ENCODE peak calls at places on chromosomes 1 and 21, in four cellular contexts. One of them, this sample, is unnamed.

GRCh38 chr1:209422281-209422680 is 161.2 kb upstream of the CAMK1G start:
- DNase-seq in K562: no peak
- DNase-seq in HepG2: no peak
- DNase-seq in GM12878: no peak
- DNase-seq in this sample: no peak

GRCh38 chr1:14626869-14627607 is 28.6 kb downstream of the KAZN start:
- DNase-seq in GM12878: no peak
- DNase-seq in HepG2: no peak
- DNase-seq in K562: peak; percentile 43
- DNase-seq in this sample: peak; percentile 22

GRCh38 chr21:38787461-38788274 is 18.1 kb upstream of the ETS2 start:
- DNase-seq in K562: peak; percentile 75
- DNase-seq in HepG2: peak; percentile 99
- DNase-seq in GM12878: no peak
- DNase-seq in this sample: peak; percentile 55

GRCh38 chr1:117339866-117340357 is 27.3 kb upstream of the MAN1A2 start:
- DNase-seq in HepG2: peak; percentile 39
- DNase-seq in GM12878: no peak
- DNase-seq in K562: peak; percentile 66
- DNase-seq in this sample: peak; percentile 78

GRCh38 chr1:31904339-31905092 is 33.7 kb downstream of the PTP4A2 start:
- DNase-seq in GM12878: no peak
- DNase-seq in HepG2: peak; percentile 14
- DNase-seq in K562: no peak
- DNase-seq in this sample: no peak

GRCh38 chr1:77929806-77930205 is 41.4 kb downstream of the NEXN start:
- DNase-seq in HepG2: no peak
- DNase-seq in K562: no peak
- DNase-seq in GM12878: no peak
- DNase-seq in this sample: no peak

GRCh38 chr1:57327946-57328345 is 95.9 kb downstream of the DAB1 start:
- DNase-seq in K562: no peak
- DNase-seq in GM12878: no peak
- DNase-seq in HepG2: no peak
- DNase-seq in this sample: no peak

GRCh38 chr1:36457691-36458090 is 6.5 kb downstream of the MRPS15 start:
- DNase-seq in GM12878: no peak
- DNase-seq in HepG2: no peak
- DNase-seq in K562: no peak
- DNase-seq in this sample: no peak

GRCh38 chr1:169529068-169529642 is 43.4 kb upstream of the SLC19A2 start:
- DNase-seq in HepG2: no peak
- DNase-seq in K562: no peak
- DNase-seq in GM12878: no peak
- DNase-seq in this sample: no peak

GRCh38 chr1:203048555-203049051 is 22.3 kb downstream of the PPFIA4 start:
- DNase-seq in K562: peak; percentile 81
- DNase-seq in HepG2: peak; percentile 10
- DNase-seq in GM12878: no peak
- DNase-seq in this sample: no peak

GRCh38 chr1:235455097-235455496 is 49.2 kb downstream of the B3GALNT2 start:
- DNase-seq in K562: no peak
- DNase-seq in HepG2: no peak
- DNase-seq in GM12878: no peak
- DNase-seq in this sample: no peak

GRCh38 chr1:119784127-119784781 is 15.5 kb upstream of the HMGCS2 start:
- DNase-seq in HepG2: no peak
- DNase-seq in K562: no peak
- DNase-seq in GM12878: no peak
- DNase-seq in this sample: no peak

GRCh38 chr1:6108937-6109636 is 63.4 kb downstream of the KCNAB2 start:
- DNase-seq in K562: no peak
- DNase-seq in HepG2: peak; percentile 20
- DNase-seq in GM12878: no peak
- DNase-seq in this sample: peak; percentile 48

GRCh38 chr1:192809286-192810252 is 730 bp downstream of the RGS2 start:
- DNase-seq in HepG2: no peak
- DNase-seq in GM12878: no peak
- DNase-seq in K562: peak; percentile 14
- DNase-seq in this sample: peak; percentile 45

GRCh38 chr1:243956448-243956847 is 94.6 kb upstream of the ZBTB18 start:
- DNase-seq in GM12878: no peak
- DNase-seq in HepG2: no peak
- DNase-seq in K562: no peak
- DNase-seq in this sample: no peak

GRCh38 chr1:6224733-6225132 is 11.0 kb downstream of the ICMT start:
- DNase-seq in HepG2: no peak
- DNase-seq in K562: no peak
- DNase-seq in GM12878: no peak
- DNase-seq in this sample: no peak

GRCh38 chr21:37710555-37711293 is 205.5 kb downstream of the KCNJ6 start:
- DNase-seq in HepG2: peak; percentile 4
- DNase-seq in K562: no peak
- DNase-seq in GM12878: no peak
- DNase-seq in this sample: no peak

GRCh38 chr1:11488201-11488770 is 9.3 kb downstream of the DISP3 start:
- DNase-seq in GM12878: no peak
- DNase-seq in K562: no peak
- DNase-seq in HepG2: no peak
- DNase-seq in this sample: no peak

GRCh38 chr1:45722809-45723208 is 27.6 kb downstream of the IPP start:
- DNase-seq in K562: no peak
- DNase-seq in GM12878: no peak
- DNase-seq in HepG2: no peak
- DNase-seq in this sample: no peak

GRCh38 chr1:2346691-2347408 is 44.5 kb downstream of the MORN1 start:
- DNase-seq in GM12878: no peak
- DNase-seq in HepG2: no peak
- DNase-seq in K562: no peak
- DNase-seq in this sample: no peak

GRCh38 chr1:245458761-245459174 is 304.0 kb downstream of the KIF26B start:
- DNase-seq in GM12878: no peak
- DNase-seq in HepG2: no peak
- DNase-seq in K562: no peak
- DNase-seq in this sample: no peak

GRCh38 chr21:20445971-20446370 is 552.2 kb upstream of the NCAM2 start:
- DNase-seq in GM12878: no peak
- DNase-seq in K562: no peak
- DNase-seq in HepG2: no peak
- DNase-seq in this sample: no peak

GRCh38 chr21:20443558-20444155 is 554.6 kb upstream of the NCAM2 start:
- DNase-seq in GM12878: no peak
- DNase-seq in HepG2: no peak
- DNase-seq in K562: peak; percentile 20
- DNase-seq in this sample: peak; percentile 17
- TF ChIP-seq SP1 in GM12878: no peak
- TF ChIP-seq SP1 in HepG2: no peak
- TF ChIP-seq SP1 in K562: no peak
- TF ChIP-seq SP1 in this sample: no peak

DNA sequence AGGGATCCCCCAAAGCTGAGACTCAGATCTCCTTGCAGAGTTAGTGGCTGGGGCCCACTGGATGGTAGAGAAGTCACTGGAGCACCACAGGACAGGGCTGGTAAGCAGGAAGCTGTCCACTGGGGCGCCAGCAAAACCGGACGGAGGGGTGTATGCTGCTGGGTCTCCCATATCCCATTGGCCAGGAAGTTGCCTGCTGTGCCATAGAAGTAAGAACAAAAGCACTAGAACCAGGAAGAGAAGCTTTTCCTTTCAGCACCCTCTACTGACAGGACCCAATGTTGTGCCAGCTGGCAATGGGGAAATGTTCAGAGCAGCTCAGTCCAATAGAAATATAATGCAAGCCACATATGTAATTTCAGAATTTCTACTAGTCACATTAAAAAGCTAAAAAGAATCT is 146.6 kb downstream of the SPATA46 start:
- DNase-seq in GM12878: no peak
- DNase-seq in HepG2: no peak
- DNase-seq in K562: no peak
- DNase-seq in this sample: no peak
- TF ChIP-seq FOXM1 in GM12878: no peak
- TF ChIP-seq FOXM1 in HepG2: no peak
- TF ChIP-seq FOXM1 in K562: no peak
- TF ChIP-seq FOXM1 in this sample: no peak

GRCh38 chr1:33094971-33095604 is 14.1 kb downstream of the AZIN2 start:
- DNase-seq in GM12878: no peak
- DNase-seq in K562: peak; percentile 60
- DNase-seq in HepG2: peak; percentile 37
- DNase-seq in this sample: peak; percentile 83
- TF ChIP-seq BHLHE40 in GM12878: no peak
- TF ChIP-seq BHLHE40 in K562: no peak
- TF ChIP-seq BHLHE40 in HepG2: no peak
- TF ChIP-seq BHLHE40 in this sample: no peak

GRCh38 chr21:42108554-42108885 is 37.4 kb downstream of the UMODL1 start:
- DNase-seq in K562: peak; percentile 40
- DNase-seq in GM12878: no peak
- DNase-seq in HepG2: no peak
- DNase-seq in this sample: no peak

GRCh38 chr21:42109473-42109872 is 38.4 kb downstream of the UMODL1 start:
- DNase-seq in GM12878: no peak
- DNase-seq in K562: no peak
- DNase-seq in HepG2: no peak
- DNase-seq in this sample: no peak

GRCh38 chr21:42107177-42107880 is 36.2 kb downstream of the UMODL1 start:
- DNase-seq in GM12878: no peak
- DNase-seq in K562: peak; percentile 52
- DNase-seq in HepG2: no peak
- DNase-seq in this sample: peak; percentile 52

GRCh38 chr21:42108941-42109340 is 37.8 kb downstream of the UMODL1 start:
- DNase-seq in K562: no peak
- DNase-seq in GM12878: no peak
- DNase-seq in HepG2: no peak
- DNase-seq in this sample: no peak

GRCh38 chr21:42107881-42108553 is 36.9 kb downstream of the UMODL1 start:
- DNase-seq in GM12878: no peak
- DNase-seq in K562: peak; percentile 83
- DNase-seq in HepG2: peak; percentile 34
- DNase-seq in this sample: peak; percentile 93
- TF ChIP-seq SP1 in GM12878: no peak
- TF ChIP-seq SP1 in K562: no peak
- TF ChIP-seq SP1 in HepG2: no peak
- TF ChIP-seq SP1 in this sample: no peak

DNA sequence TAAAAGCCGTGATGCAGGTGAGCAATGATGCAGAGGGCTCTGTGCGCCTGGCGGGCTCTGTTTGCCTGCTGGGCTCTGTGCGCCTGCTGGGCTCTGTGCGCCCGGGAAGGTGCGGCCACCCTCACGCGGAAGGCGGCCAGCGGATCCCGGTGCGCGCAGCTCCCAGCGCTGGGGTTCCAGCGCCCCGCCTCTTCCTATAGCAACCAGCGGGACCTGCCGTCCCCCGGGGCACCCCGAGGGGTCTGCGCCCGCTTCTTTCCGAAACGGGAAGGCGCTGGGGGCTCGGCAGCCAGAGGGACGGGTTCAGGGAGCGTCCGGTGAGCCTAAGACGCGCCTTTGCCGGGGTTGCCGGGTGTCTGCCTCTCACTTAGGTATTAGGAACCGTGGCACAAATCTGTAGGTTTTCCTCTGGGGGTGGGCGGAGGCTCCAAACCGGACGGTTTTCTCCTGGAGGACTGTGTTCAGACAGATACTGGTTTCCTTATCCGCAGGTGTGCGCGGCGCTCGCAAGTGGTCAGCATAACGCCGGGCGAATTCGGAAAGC is 31.8 kb downstream of the PRMT2 start:
- DNase-seq in K562: no peak
- DNase-seq in GM12878: no peak
- DNase-seq in HepG2: peak; percentile 16
- DNase-seq in this sample: no peak
- TF ChIP-seq FOXM1 in K562: no peak
- TF ChIP-seq FOXM1 in GM12878: no peak
- TF ChIP-seq FOXM1 in HepG2: no peak
- TF ChIP-seq FOXM1 in this sample: no peak

GRCh38 chr1:25543425-25544242 is at the start of gene LDLRAP1:
- DNase-seq in GM12878: no peak
- DNase-seq in K562: peak; percentile 98
- DNase-seq in HepG2: peak; percentile 37
- DNase-seq in this sample: peak; percentile 97
- TF ChIP-seq BHLHE40 in GM12878: peak; percentile 34
- TF ChIP-seq BHLHE40 in K562: no peak
- TF ChIP-seq BHLHE40 in HepG2: no peak
- TF ChIP-seq BHLHE40 in this sample: no peak

GRCh38 chr1:24762133-24762676 is 17.0 kb downstream of the CLIC4 start:
- DNase-seq in HepG2: no peak
- DNase-seq in GM12878: no peak
- DNase-seq in K562: no peak
- DNase-seq in this sample: no peak
- TF ChIP-seq SP1 in HepG2: no peak
- TF ChIP-seq SP1 in GM12878: no peak
- TF ChIP-seq SP1 in K562: no peak
- TF ChIP-seq SP1 in this sample: no peak

DNA sequence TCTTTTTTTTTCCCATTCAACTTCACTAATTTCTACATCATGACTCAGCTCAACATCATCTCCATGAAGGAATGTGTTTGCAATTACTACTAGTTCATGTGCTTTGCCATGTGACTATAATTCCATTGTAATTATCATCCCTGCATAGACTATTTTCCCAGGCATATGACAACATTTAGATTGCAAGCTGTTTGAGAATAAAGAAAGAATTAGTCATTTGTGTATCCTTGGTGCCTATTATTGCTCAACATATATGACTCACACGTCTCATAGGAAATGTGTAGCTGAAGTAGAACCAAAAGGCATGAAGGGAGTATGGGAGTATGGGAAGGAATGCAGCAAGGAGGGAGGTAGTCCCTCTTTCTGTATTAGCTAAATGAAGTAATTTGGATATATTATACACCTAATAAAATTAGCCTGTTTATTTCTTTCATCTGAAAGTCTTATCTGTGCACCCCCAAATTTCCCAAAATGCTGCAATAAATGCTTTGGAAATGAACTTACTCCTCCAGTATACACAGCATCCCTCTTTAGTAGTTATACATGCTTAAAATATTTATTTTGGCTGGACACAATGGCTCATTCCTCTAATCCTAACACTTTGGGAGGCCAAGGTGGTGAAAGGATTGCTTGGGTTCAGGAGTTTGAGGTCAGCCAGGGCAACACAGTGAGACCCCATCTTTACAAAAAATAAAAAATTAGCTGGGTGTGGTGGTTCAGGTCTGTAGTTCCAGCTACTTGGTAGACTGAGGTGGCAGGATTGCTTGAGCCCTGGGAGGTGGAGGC is 316.9 kb upstream of the ADGRL4 start:
- DNase-seq in K562: no peak
- DNase-seq in HepG2: no peak
- DNase-seq in GM12878: no peak
- DNase-seq in this sample: no peak
- TF ChIP-seq FOXM1 in K562: no peak
- TF ChIP-seq FOXM1 in HepG2: no peak
- TF ChIP-seq FOXM1 in GM12878: no peak
- TF ChIP-seq FOXM1 in this sample: no peak

GRCh38 chr1:87129038-87129437 is 199.6 kb upstream of the LMO4 start:
- DNase-seq in K562: no peak
- DNase-seq in GM12878: no peak
- DNase-seq in HepG2: no peak
- DNase-seq in this sample: no peak
- TF ChIP-seq BHLHE40 in K562: no peak
- TF ChIP-seq BHLHE40 in GM12878: no peak
- TF ChIP-seq BHLHE40 in HepG2: no peak
- TF ChIP-seq BHLHE40 in this sample: no peak

GRCh38 chr1:47241114-47242113 is 9.4 kb upstream of the TAL1 start:
- DNase-seq in K562: peak; percentile 61
- DNase-seq in GM12878: no peak
- DNase-seq in HepG2: no peak
- DNase-seq in this sample: no peak
- TF ChIP-seq SP1 in K562: peak; percentile 26
- TF ChIP-seq SP1 in GM12878: no peak
- TF ChIP-seq SP1 in HepG2: no peak
- TF ChIP-seq SP1 in this sample: no peak